ENCODE peak calls at places on chromosomes 2 and 18, in six cellular contexts. P, F, S, M, Z and E are unnamed samples.

GRCh38 chr2:8259841-8260178 is 422.0 kb upstream of the ID2 start:
- DNase-seq in P (no peak), F (no peak), S (no peak), M (no peak), Z (no peak), E (no peak)

GRCh38 chr2:119531292-119531691 is 7.0 kb upstream of the SCTR start:
- DNase-seq in P (peak; percentile 15), F (no peak), S (no peak), M (peak; percentile 89), Z (no peak), E (no peak)

GRCh38 chr2:232113821-232114220 is 152.3 kb downstream of the DIS3L2 start:
- DNase-seq in P (peak; percentile 36), F (no peak), S (peak; percentile 17), M (no peak), Z (no peak), E (no peak)

GRCh38 chr2:36698978-36699377 is 2.5 kb downstream of the VIT start:
- DNase-seq in P (no peak), F (no peak), S (peak; percentile 57), M (no peak), Z (no peak), E (no peak)

GRCh38 chr2:207540431-207540830 is 10.7 kb downstream of the CREB1 start:
- DNase-seq in P (no peak), F (no peak), S (no peak), M (no peak), Z (no peak), E (no peak)

GRCh38 chr2:230796280-230796862 is 68.4 kb upstream of the ITM2C start:
- DNase-seq in P (no peak), F (no peak), S (peak; percentile 40), M (no peak), Z (no peak), E (no peak)

GRCh38 chr2:28683100-28683706 is 68.4 kb upstream of the PPP1CB start:
- DNase-seq in P (no peak), F (peak; percentile 94), S (peak; percentile 92), M (peak; percentile 72), Z (peak; percentile 76), E (peak; percentile 54)

GRCh38 chr2:184644685-184645084 is 46.4 kb downstream of the ZNF804A start:
- DNase-seq in P (no peak), F (no peak), S (peak; percentile 21), M (peak; percentile 11), Z (no peak), E (no peak)

GRCh38 chr2:105929506-105929905 is 184.8 kb downstream of the NCK2 start:
- DNase-seq in P (peak; percentile 37), F (no peak), S (peak; percentile 58), M (no peak), Z (peak; percentile 27), E (peak; percentile 9)

GRCh38 chr2:174662859-174663258 is 65.3 kb upstream of the WIPF1 start:
- DNase-seq in P (peak; percentile 39), F (no peak), S (no peak), M (no peak), Z (no peak), E (no peak)

GRCh38 chr18:75156831-75157230 is 52.1 kb downstream of the PTGR3 start:
- DNase-seq in P (no peak), F (no peak), S (no peak), M (no peak), Z (no peak), E (no peak)

GRCh38 chr2:175431054-175431780 is 249.7 kb upstream of the ATP5MC3 start:
- DNase-seq in P (no peak), F (no peak), S (no peak), M (no peak), Z (no peak), E (peak; percentile 68)

GRCh38 chr2:73174941-73175662 is 27.3 kb upstream of the NOTO start:
- DNase-seq in P (no peak), F (no peak), S (no peak), M (no peak), Z (no peak), E (no peak)

GRCh38 chr2:54908591-54908990 is 141.7 kb downstream of the RTN4 start:
- DNase-seq in P (no peak), F (no peak), S (no peak), M (no peak), Z (no peak), E (no peak)

GRCh38 chr2:96505231-96505889 is at the start of gene NEURL3:
- DNase-seq in P (no peak), F (no peak), S (peak; percentile 24), M (no peak), Z (no peak), E (no peak)

GRCh38 chr2:37317746-37318145 is 6.9 kb downstream of the PRKD3 start:
- DNase-seq in P (no peak), F (no peak), S (no peak), M (no peak), Z (no peak), E (no peak)

GRCh38 chr2:48589170-48589767 is 28.4 kb upstream of the GTF2A1L start:
- DNase-seq in P (peak; percentile 54), F (peak; percentile 71), S (peak; percentile 66), M (peak; percentile 62), Z (no peak), E (no peak)

GRCh38 chr18:78986018-78986481 is 6.4 kb downstream of the SALL3 start:
- DNase-seq in P (peak; percentile 48), F (peak; percentile 81), S (peak; percentile 51), M (peak; percentile 75), Z (peak; percentile 84), E (peak; percentile 60)

GRCh38 chr18:3923750-3924149 is 473.8 kb downstream of the TGIF1 start:
- DNase-seq in P (no peak), F (no peak), S (peak; percentile 33), M (no peak), Z (no peak), E (no peak)